ENCODE peak calls at places on chromosomes 1 and 21, in four cellular contexts. One of them, this sample, is unnamed.

GRCh38 chr1:166020229-166020628 is 146.6 kb downstream of the FAM78B start:
- DNase-seq in AG10803: no peak
- DNase-seq in CD8-positive, alpha-beta T cell: no peak
- DNase-seq in BJ: no peak
- DNase-seq in this sample: no peak

GRCh38 chr1:78691995-78692747 is 42.5 kb downstream of the IFI44 start:
- DNase-seq in CD8-positive, alpha-beta T cell: no peak
- DNase-seq in AG10803: peak; percentile 38
- DNase-seq in BJ: no peak
- DNase-seq in this sample: no peak

GRCh38 chr1:43450251-43451070 is 3.3 kb downstream of the HYI start:
- DNase-seq in BJ: no peak
- DNase-seq in CD8-positive, alpha-beta T cell: no peak
- DNase-seq in AG10803: no peak
- DNase-seq in this sample: no peak

GRCh38 chr1:157144509-157144908 is 6.3 kb upstream of the ETV3 start:
- DNase-seq in BJ: no peak
- DNase-seq in CD8-positive, alpha-beta T cell: no peak
- DNase-seq in AG10803: no peak
- DNase-seq in this sample: no peak

GRCh38 chr1:168618351-168618750 is 41.9 kb downstream of the XCL1 start:
- DNase-seq in BJ: no peak
- DNase-seq in CD8-positive, alpha-beta T cell: no peak
- DNase-seq in AG10803: no peak
- DNase-seq in this sample: no peak

GRCh38 chr1:226548281-226549093 is at the start of gene STUM:
- DNase-seq in BJ: no peak
- DNase-seq in AG10803: peak; percentile 23
- DNase-seq in CD8-positive, alpha-beta T cell: no peak
- DNase-seq in this sample: no peak

GRCh38 chr21:35414511-35415139 is 365.5 kb upstream of the RUNX1 start:
- DNase-seq in BJ: no peak
- DNase-seq in AG10803: no peak
- DNase-seq in CD8-positive, alpha-beta T cell: no peak
- DNase-seq in this sample: no peak

GRCh38 chr1:55318111-55318817 is 103.1 kb upstream of the USP24 start:
- DNase-seq in BJ: no peak
- DNase-seq in CD8-positive, alpha-beta T cell: no peak
- DNase-seq in AG10803: no peak
- DNase-seq in this sample: no peak

GRCh38 chr1:153443486-153443885 is 17.0 kb downstream of the S100A7 start:
- DNase-seq in AG10803: no peak
- DNase-seq in CD8-positive, alpha-beta T cell: no peak
- DNase-seq in BJ: no peak
- DNase-seq in this sample: no peak

GRCh38 chr21:45234127-45234526 is 53.6 kb downstream of the POFUT2 start:
- DNase-seq in AG10803: no peak
- DNase-seq in CD8-positive, alpha-beta T cell: no peak
- DNase-seq in BJ: no peak
- DNase-seq in this sample: no peak

GRCh38 chr1:41360074-41361027 is 883 bp upstream of the FOXO6 start:
- DNase-seq in BJ: no peak
- DNase-seq in CD8-positive, alpha-beta T cell: no peak
- DNase-seq in AG10803: no peak
- DNase-seq in this sample: no peak